ENCODE peak calls at places on chromosomes 13 and 19, in ten cellular contexts. M, T, G, P, A, U, Z, J, I and S are unnamed samples.

GRCh38 chr19:44032001-44032610 is 6.9 kb downstream of the ZNF222 start:
- DNase-seq in M (no peak), T (no peak), G (no peak), P (no peak), A (no peak), U (no peak), Z (peak; percentile 5), J (no peak), I (no peak), S (no peak)

GRCh38 chr19:44799627-44800257 is 9.2 kb upstream of the BCAM start:
- DNase-seq in M (no peak), T (no peak), G (no peak), P (no peak), A (no peak), U (no peak), Z (no peak), J (no peak), I (no peak), S (no peak)

GRCh38 chr13:85040176-85040660 is 759.0 kb downstream of the SLITRK6 start:
- DNase-seq in M (peak; percentile 23), T (no peak), G (no peak), P (no peak), A (no peak), U (no peak), Z (no peak), J (no peak), I (no peak), S (no peak)

GRCh38 chr19:52198678-52199077 is 8.8 kb downstream of the PPP2R1A start:
- DNase-seq in M (no peak), T (no peak), G (no peak), P (no peak), A (no peak), U (no peak), Z (peak; percentile 38), J (no peak), I (peak; percentile 59), S (no peak)

GRCh38 chr13:45108716-45109706 is 11.3 kb upstream of the GTF2F2 start:
- DNase-seq in M (no peak), T (peak; percentile 45), G (no peak), P (peak; percentile 46), A (no peak), U (peak; percentile 88), Z (peak; percentile 39), J (no peak), I (no peak), S (no peak)

GRCh38 chr13:25752957-25753540 is 298.8 kb downstream of the SHISA2 start:
- DNase-seq in M (no peak), T (peak; percentile 35), G (peak; percentile 19), P (peak; percentile 93), A (no peak), U (peak; percentile 95), Z (peak; percentile 58), J (peak; percentile 22), I (peak; percentile 62), S (no peak)

GRCh38 chr19:36152061-36152885 is at the start of gene COX7A1:
- DNase-seq in M (no peak), T (peak; percentile 41), G (no peak), P (peak; percentile 74), A (no peak), U (peak; percentile 18), Z (peak; percentile 70), J (peak; percentile 74), I (no peak), S (no peak)

GRCh38 chr19:18401580-18402112 is 4.2 kb upstream of the LRRC25 start:
- DNase-seq in M (no peak), T (peak; percentile 72), G (no peak), P (peak; percentile 78), A (no peak), U (peak; percentile 57), Z (peak; percentile 76), J (no peak), I (peak; percentile 86), S (no peak)

GRCh38 chr13:42370229-42370628 is 98.3 kb downstream of the AKAP11 start:
- DNase-seq in M (no peak), T (no peak), G (no peak), P (no peak), A (no peak), U (no peak), Z (no peak), J (no peak), I (no peak), S (no peak)

GRCh38 chr19:31274964-31275319 is 74.3 kb downstream of the TSHZ3 start:
- DNase-seq in M (no peak), T (no peak), G (no peak), P (no peak), A (no peak), U (no peak), Z (no peak), J (no peak), I (no peak), S (no peak)

GRCh38 chr13:53105477-53105876 is 76.9 kb downstream of the OLFM4 start:
- DNase-seq in M (no peak), T (no peak), G (no peak), P (no peak), A (no peak), U (no peak), Z (no peak), J (no peak), I (no peak), S (no peak)

GRCh38 chr13:86892330-86892729 is 778.8 kb upstream of the SLITRK5 start:
- DNase-seq in M (no peak), T (no peak), G (no peak), P (no peak), A (no peak), U (peak; percentile 27), Z (no peak), J (no peak), I (no peak), S (no peak)

GRCh38 chr19:40690699-40691420 is 409 bp upstream of the NUMBL start:
- DNase-seq in M (peak; percentile 83), T (peak; percentile 92), G (peak; percentile 41), P (peak; percentile 96), A (peak; percentile 67), U (peak; percentile 97), Z (peak; percentile 93), J (peak; percentile 97), I (peak; percentile 94), S (peak; percentile 38)
- H3K4me3 ChIP-seq in M (peak overlapping the region; percentile 69), T (peak overlapping the region; percentile 98), G (peak overlapping the region; percentile 61), P (peak overlapping the region; percentile 78), A (peak overlapping the region; percentile 76), U (peak overlapping the region; percentile 95), Z (peak overlapping the region; percentile 65), J (peak overlapping the region; percentile 88), I (peak overlapping the region; percentile 58), S (peak overlapping the region; percentile 56)

DNA sequence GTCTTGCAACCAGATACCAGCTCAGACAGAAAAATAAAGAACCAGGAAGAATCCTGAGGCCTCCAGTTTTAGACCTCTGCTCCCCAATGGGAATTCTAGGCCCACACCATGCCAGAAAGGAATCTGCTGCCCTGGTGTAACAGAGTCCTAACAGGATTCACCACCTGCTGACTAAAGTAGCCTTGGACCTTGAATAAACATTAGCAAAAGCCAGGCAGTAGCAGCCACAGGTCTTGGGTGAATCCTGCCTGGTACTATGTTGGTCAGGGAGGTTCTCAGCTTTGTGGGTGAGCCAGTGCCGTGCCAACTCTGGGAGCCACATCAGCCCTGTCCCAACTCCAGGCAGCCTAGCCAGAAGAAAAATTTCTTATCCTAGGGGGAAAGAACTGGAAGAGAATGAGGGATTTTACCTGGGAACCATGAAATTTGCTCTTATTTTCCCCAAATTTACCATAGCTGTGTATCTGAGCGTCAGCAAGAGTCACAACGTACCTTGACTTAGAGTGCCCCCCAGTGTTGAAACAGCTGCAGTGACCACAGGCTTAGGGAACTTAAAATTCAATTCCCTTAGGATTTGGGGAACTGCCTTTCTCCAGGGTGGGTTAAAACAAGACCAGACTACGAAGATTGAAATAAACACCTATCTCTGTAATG is 1895.6 kb upstream of the PRR20A start:
- DNase-seq in M (peak; percentile 3), T (no peak), G (no peak), P (no peak), A (no peak), U (no peak), Z (peak; percentile 1), J (no peak), I (peak; percentile 9), S (no peak)
- TF ChIP-seq CTCF in M (peak; percentile 61), T (no peak), G (no peak), P (no peak), A (no peak), U (peak; percentile 9), Z (no peak), J (no peak), I (peak; percentile 10), S (no peak)

GRCh38 chr19:29681422-29682235 is 16.4 kb downstream of the PLEKHF1 start:
- DNase-seq in M (no peak), T (no peak), G (no peak), P (peak; percentile 57), A (no peak), U (no peak), Z (no peak), J (no peak), I (no peak), S (no peak)

GRCh38 chr19:29680447-29680846 is 15.2 kb downstream of the PLEKHF1 start:
- DNase-seq in M (no peak), T (no peak), G (no peak), P (no peak), A (peak; percentile 67), U (no peak), Z (no peak), J (no peak), I (no peak), S (no peak)

GRCh38 chr19:29682236-29682895 is 17.1 kb downstream of the PLEKHF1 start:
- DNase-seq in M (no peak), T (no peak), G (no peak), P (no peak), A (no peak), U (no peak), Z (no peak), J (no peak), I (no peak), S (no peak)

GRCh38 chr19:29679598-29680210 is 14.4 kb downstream of the PLEKHF1 start:
- DNase-seq in M (no peak), T (no peak), G (no peak), P (no peak), A (no peak), U (no peak), Z (no peak), J (no peak), I (no peak), S (no peak)

GRCh38 chr19:29680937-29681336 is 15.7 kb downstream of the PLEKHF1 start:
- DNase-seq in M (no peak), T (no peak), G (no peak), P (no peak), A (no peak), U (no peak), Z (no peak), J (no peak), I (no peak), S (no peak)
- H3K4me3 ChIP-seq in M (no peak overlapping the region), T (no peak overlapping the region), G (no peak overlapping the region), P (no peak overlapping the region), A (peak overlapping the region; percentile 44), U (no peak overlapping the region), Z (no peak overlapping the region), J (no peak overlapping the region), I (no peak overlapping the region), S (no peak overlapping the region)

DNA sequence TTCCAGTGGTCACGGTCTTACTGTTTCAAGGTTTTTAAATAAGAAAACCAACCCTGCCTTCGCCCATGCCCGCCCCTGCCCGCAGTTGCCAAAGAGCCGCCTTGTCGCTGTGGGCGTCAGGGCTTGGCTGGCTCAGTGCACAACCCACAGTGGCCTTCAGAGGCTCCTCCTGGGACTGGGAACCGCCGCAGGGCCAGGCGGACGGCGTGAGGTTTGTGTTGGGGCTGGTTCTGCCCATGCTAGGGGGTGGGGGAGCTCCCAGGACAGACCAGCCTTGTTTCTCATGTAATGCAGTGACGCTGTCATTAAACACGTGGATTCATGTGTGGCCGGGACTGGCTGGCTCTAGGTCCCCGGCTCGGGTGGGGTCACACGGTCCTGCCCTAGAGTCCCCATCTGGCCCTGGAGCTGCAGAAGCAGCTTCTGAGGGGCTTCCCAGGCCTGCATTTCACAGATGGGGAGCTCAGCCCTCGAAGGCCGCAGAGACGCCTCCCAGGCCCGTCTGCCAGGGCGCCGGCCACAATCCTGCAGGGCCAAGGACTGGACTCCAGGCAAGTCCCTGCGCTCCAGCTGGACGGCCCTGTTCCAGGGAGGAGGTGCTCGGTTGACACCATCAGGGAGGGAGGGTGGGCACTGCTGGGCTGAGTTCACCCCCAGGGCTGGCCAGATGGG is 2.4 kb upstream of the TEKTIP1 start:
- DNase-seq in M (peak; percentile 70), T (no peak), G (no peak), P (no peak), A (no peak), U (no peak), Z (no peak), J (no peak), I (peak; percentile 38), S (no peak)
- TF ChIP-seq CTCF in M (no peak), T (no peak), G (no peak), P (no peak), A (no peak), U (no peak), Z (no peak), J (no peak), I (no peak), S (no peak)